ENCODE peak calls at places on chromosomes 12 and 14, in nine cellular contexts. Y is fibroblast of lung, V is lower lobe of right lung, Q is sigmoid colon, J is endodermal cell, H is adrenal gland, B is IMR-90, U is left lung, C is keratinocyte. P is an unnamed sample.

GRCh38 chr12:1920971-1921370 is 2.5 kb upstream of the CACNA2D4 start:
- DNase-seq in C (no peak), Y (no peak), B (no peak), Q (peak), J (peak), H (peak), U (peak), V (peak), P (no peak)

GRCh38 chr14:103343164-103343879 is 9.3 kb downstream of the EIF5 start:
- DNase-seq in C (no peak), Y (no peak), H (no peak), V (no peak), Q (no peak), U (no peak), J (no peak), B (no peak), P (no peak)

GRCh38 chr14:96699666-96700065 is 97.5 kb upstream of the VRK1 start:
- DNase-seq in B (no peak), H (no peak), J (no peak), U (no peak), V (no peak), Q (no peak), C (no peak), Y (no peak), P (no peak)

GRCh38 chr12:124510301-124510970 is 57.0 kb downstream of the NCOR2 start:
- DNase-seq in Q (no peak), Y (no peak), C (no peak), J (peak), U (no peak), B (no peak), V (no peak), H (no peak), P (no peak)

GRCh38 chr12:1500095-1500801 is 94.1 kb downstream of the FBXL14 start:
- DNase-seq in Y (peak), Q (no peak), V (no peak), U (no peak), H (peak), J (no peak), B (peak), C (no peak), P (no peak)

GRCh38 chr12:57620936-57621496 is 9.8 kb downstream of the ARHGEF25 start:
- DNase-seq in Q (peak), Y (no peak), V (no peak), H (no peak), C (no peak), J (peak), U (no peak), B (no peak), P (no peak)

GRCh38 chr12:88693837-88694445 is 113.7 kb upstream of the KITLG start:
- DNase-seq in C (no peak), J (no peak), V (no peak), U (no peak), Q (no peak), H (no peak), Y (peak), B (peak), P (no peak)

GRCh38 chr14:22821193-22822016 is 6.2 kb upstream of the SLC7A7 start:
- DNase-seq in J (peak), Q (peak), U (no peak), B (no peak), Y (no peak), V (no peak), H (no peak), C (no peak), P (no peak)

GRCh38 chr12:14774944-14775651 is 28.2 kb downstream of the WBP11 start:
- DNase-seq in B (peak), U (peak), Q (peak), Y (peak), V (peak), H (peak), J (no peak), C (no peak), P (no peak)

GRCh38 chr14:96108061-96108795 is 69.1 kb downstream of the C14orf132 start:
- DNase-seq in C (no peak), J (no peak), H (no peak), V (no peak), Q (no peak), U (no peak), B (no peak), Y (no peak), P (no peak)

GRCh38 chr12:11801643-11802042 is 152.2 kb downstream of the ETV6 start:
- DNase-seq in Y (no peak), H (no peak), B (no peak), Q (no peak), C (peak), J (no peak), V (no peak), U (no peak), P (no peak)

GRCh38 chr12:32566663-32567634 is 112.2 kb upstream of the DNM1L start:
- DNase-seq in B (peak), Q (no peak), J (no peak), V (no peak), C (no peak), Y (no peak), U (no peak), H (peak), P (no peak)

GRCh38 chr12:92602476-92602875 is 100.3 kb upstream of the PLEKHG7 start:
- DNase-seq in V (no peak), C (peak), Y (peak), H (no peak), Q (no peak), J (no peak), B (peak), U (no peak), P (no peak)

GRCh38 chr14:37668646-37669045 is 73.2 kb downstream of the TTC6 start:
- DNase-seq in J (no peak), Y (peak), Q (no peak), V (no peak), B (peak), C (no peak), U (no peak), H (no peak), P (no peak)

GRCh38 chr14:69633238-69633637 is 21.8 kb downstream of the SUSD6 start:
- DNase-seq in C (no peak), V (no peak), J (no peak), Q (no peak), H (no peak), U (no peak), B (no peak), Y (no peak), P (no peak)

GRCh38 chr12:55982319-55982936 is 8.6 kb downstream of the RAB5B start:
- DNase-seq in Q (no peak), U (no peak), J (no peak), B (no peak), Y (no peak), H (no peak), V (no peak), C (no peak), P (no peak)

GRCh38 chr12:95117178-95117599 is 43.8 kb upstream of the NR2C1 start:
- DNase-seq in C (no peak), B (peak), J (peak), Y (peak), H (peak), Q (peak), V (no peak), U (peak), P (no peak)

GRCh38 chr14:42110167-42110566 is 503.5 kb downstream of the LRFN5 start:
- DNase-seq in C (no peak), Q (no peak), B (peak), V (no peak), J (peak), U (no peak), H (peak), Y (peak), P (no peak)

GRCh38 chr14:21997300-21997699 is 323.7 kb upstream of the OR4E1 start:
- DNase-seq in V (no peak), H (peak), B (peak), C (no peak), Y (no peak), J (peak), U (no peak), Q (no peak), P (no peak)

GRCh38 chr12:111245701-111246476 is 123.0 kb downstream of the PHETA1 start:
- DNase-seq in J (no peak), Q (no peak), V (no peak), U (no peak), H (no peak), B (no peak), Y (no peak), C (no peak), P (no peak)

GRCh38 chr12:95134085-95134484 is 60.7 kb upstream of the NR2C1 start:
- DNase-seq in C (no peak), U (no peak), V (no peak), Y (no peak), J (no peak), H (no peak), Q (no peak), B (no peak), P (no peak)

GRCh38 chr12:86666311-86666710 is 410.1 kb upstream of the MGAT4C start:
- DNase-seq in V (no peak), J (no peak), U (no peak), H (no peak), B (no peak), Q (no peak), C (no peak), Y (peak), P (no peak)

GRCh38 chr12:110253176-110253575 is 27.9 kb upstream of the ATP2A2 start:
- DNase-seq in U (peak), B (peak), H (peak), Q (peak), J (peak), C (no peak), V (peak), Y (peak), P (no peak)

GRCh38 chr12:19030180-19030579 is 99.4 kb upstream of the PLEKHA5 start:
- DNase-seq in J (no peak), C (peak), Y (no peak), Q (no peak), H (no peak), V (no peak), B (no peak), U (no peak), P (no peak)

GRCh38 chr12:120402217-120402616 is 33.3 kb upstream of the MSI1 start:
- DNase-seq in B (no peak), U (no peak), Y (no peak), H (peak), J (peak), Q (no peak), V (no peak), C (no peak), P (no peak)

GRCh38 chr12:44654641-44655625 is 221.2 kb downstream of the NELL2 start:
- DNase-seq in J (peak), Q (no peak), V (no peak), B (no peak), C (no peak), Y (no peak), H (no peak), U (no peak), P (no peak)

GRCh38 chr12:120538281-120539156 is 4.4 kb downstream of the RNF10 start:
- DNase-seq in B (peak), C (no peak), U (peak), Q (peak), Y (peak), H (peak), J (no peak), V (peak), P (no peak)

GRCh38 chr12:21257172-21257571 is 77.5 kb downstream of the SLCO1A2 start:
- DNase-seq in V (no peak), C (no peak), Q (no peak), B (no peak), J (no peak), H (no peak), Y (no peak), U (no peak), P (no peak)

GRCh38 chr12:9331218-9331626 is 123.0 kb upstream of the PZP start:
- DNase-seq in Q (no peak), B (peak), C (no peak), H (peak), J (peak), Y (peak), U (peak), V (peak), P (no peak)

GRCh38 chr14:73775339-73776193 is 61.4 kb upstream of the PNMA1 start:
- DNase-seq in B (no peak), H (no peak), U (no peak), J (peak), C (no peak), V (no peak), Y (no peak), Q (peak), P (no peak)

GRCh38 chr14:94974893-94975292 is 182.4 kb downstream of the DICER1 start:
- DNase-seq in Q (no peak), V (no peak), J (no peak), Y (no peak), U (no peak), H (no peak), B (no peak), C (no peak), P (no peak)

GRCh38 chr12:10140001-10140400 is 10.0 kb upstream of the CLEC7A start:
- DNase-seq in V (no peak), J (peak), B (peak), C (no peak), Y (peak), H (peak), Q (no peak), U (no peak), P (no peak)

GRCh38 chr12:18496156-18496555 is 234.8 kb downstream of the PIK3C2G start:
- DNase-seq in Q (no peak), Y (peak), U (no peak), B (no peak), V (no peak), J (no peak), C (no peak), H (no peak), P (no peak)

DNA sequence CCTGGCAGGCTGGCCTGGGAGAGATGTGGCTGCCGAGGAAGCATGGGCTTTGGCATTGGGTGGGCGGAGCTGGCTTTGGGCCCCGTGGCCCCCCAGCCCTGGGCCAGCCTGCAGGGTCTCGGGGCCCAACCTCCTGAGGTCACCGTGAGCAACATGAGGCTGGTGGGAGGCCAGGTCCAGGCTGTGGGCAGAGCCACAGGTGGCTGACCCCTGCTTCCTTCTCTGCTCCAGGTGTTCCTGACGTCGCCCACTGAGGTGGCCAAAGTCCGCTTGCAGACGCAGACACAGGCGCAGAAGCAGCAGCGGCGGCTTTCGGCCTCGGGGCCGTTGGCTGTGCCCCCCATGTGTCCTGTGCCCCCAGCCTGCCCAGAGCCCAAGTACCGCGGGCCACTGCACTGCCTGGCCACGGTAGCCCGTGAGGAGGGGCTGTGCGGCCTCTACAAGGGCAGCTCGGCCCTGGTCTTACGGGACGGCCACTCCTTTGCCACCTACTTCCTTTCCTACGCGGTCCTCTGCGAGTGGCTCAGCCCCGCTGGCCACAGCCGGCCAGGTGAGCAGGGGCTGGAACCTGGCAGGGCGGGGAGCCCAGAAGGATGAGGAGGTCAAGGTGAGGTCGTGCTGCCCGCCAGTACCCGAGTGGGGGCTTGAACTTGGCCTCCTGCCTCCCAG is 5.5 kb downstream of the SLC25A47 start:
- DNase-seq in Q (no peak), C (no peak), J (peak), Y (no peak), V (no peak), H (no peak), B (no peak), U (no peak), P (no peak)
- H3K4me3 ChIP-seq in Q (no peak), C (no peak), J (no peak), Y (no peak), V (no peak), H (no peak), B (no peak), U (no peak), P (no peak)

GRCh38 chr12:130752692-130753230 is 36.7 kb upstream of the RIMBP2 start:
- DNase-seq in U (no peak), V (no peak), H (no peak), B (no peak), Y (no peak), C (no peak), J (peak), Q (peak), P (no peak)
- TF ChIP-seq CTCF in U (no peak), V (no peak), H (no peak), B (no peak), Y (no peak), C (no peak), J (peak), Q (no peak), P (no peak)

GRCh38 chr14:75453817-75454434 is 26.1 kb downstream of the JDP2 start:
- DNase-seq in C (no peak), B (no peak), V (no peak), U (no peak), H (no peak), J (peak), Y (no peak), Q (no peak), P (no peak)
- H3K27ac ChIP-seq in C (no peak), B (peak), V (peak), U (peak), H (peak), J (peak), Y (peak), Q (peak), P (peak)

GRCh38 chr12:132506730-132507538 is 17.0 kb downstream of the FBRSL1 start:
- DNase-seq in U (peak), H (peak), V (peak), J (peak), B (peak), C (no peak), Q (peak), Y (peak), P (no peak)

GRCh38 chr12:132505105-132505851 is 15.3 kb downstream of the FBRSL1 start:
- DNase-seq in H (no peak), V (peak), Q (no peak), U (peak), C (no peak), Y (no peak), J (no peak), B (no peak), P (no peak)

GRCh38 chr12:132507656-132508055 is 17.7 kb downstream of the FBRSL1 start:
- DNase-seq in H (no peak), J (peak), Y (no peak), Q (no peak), C (no peak), B (no peak), U (no peak), V (no peak), P (no peak)

GRCh38 chr12:132505852-132506219 is 15.9 kb downstream of the FBRSL1 start:
- DNase-seq in Y (no peak), H (no peak), Q (no peak), J (no peak), C (no peak), B (no peak), U (no peak), V (no peak), P (no peak)

GRCh38 chr12:132506328-132506727 is 16.4 kb downstream of the FBRSL1 start:
- DNase-seq in J (no peak), Q (no peak), V (no peak), C (no peak), U (no peak), H (no peak), Y (no peak), B (no peak), P (no peak)
- H3K4me3 ChIP-seq in J (no peak), Q (no peak), V (peak), C (no peak), U (no peak), H (no peak), Y (no peak), B (no peak), P (no peak)

GRCh38 chr12:123269395-123269892 is 2.2 kb downstream of the CDK2AP1 start:
- DNase-seq in U (peak), J (peak), Y (peak), C (no peak), V (peak), Q (peak), H (peak), B (peak), P (no peak)
- TF ChIP-seq CTCF in U (no peak), J (peak), Y (no peak), C (no peak), V (peak), Q (no peak), H (no peak), B (peak), P (no peak)

GRCh38 chr14:24394275-24394674 is 4.5 kb upstream of the NYNRIN start:
- DNase-seq in V (no peak), Y (no peak), H (no peak), J (no peak), U (no peak), C (no peak), Q (no peak), B (no peak), P (no peak)

GRCh38 chr14:24397639-24398297 is 1.0 kb upstream of the NYNRIN start:
- DNase-seq in Q (no peak), H (no peak), Y (no peak), B (no peak), U (no peak), J (no peak), V (no peak), C (no peak), P (no peak)

GRCh38 chr14:24398943-24399801 is at the start of gene NYNRIN:
- DNase-seq in U (peak), B (peak), V (peak), Y (no peak), J (peak), Q (peak), H (peak), C (no peak), P (no peak)

GRCh38 chr14:24398298-24398942 is 383 bp upstream of the NYNRIN start:
- DNase-seq in H (no peak), Y (peak), B (no peak), Q (peak), U (no peak), V (no peak), J (peak), C (no peak), P (no peak)

GRCh38 chr14:24395609-24396580 is 2.9 kb upstream of the NYNRIN start:
- DNase-seq in J (no peak), Q (peak), U (no peak), Y (no peak), C (no peak), V (no peak), H (no peak), B (no peak), P (no peak)
- H3K27ac ChIP-seq in J (no peak), Q (no peak), U (no peak), Y (no peak), C (peak), V (no peak), H (no peak), B (no peak), P (peak)

P was measured in esophagus squamous epithelium.